ENCODE peak calls at places on chromosome 9, in ten cellular contexts. E is HL-60; S is choroid plexus epithelial cell; V is fibroblast of lung; O is cardiac fibroblast; W is fibroblast of the aortic adventitia; A is keratinocyte; Q is PC-9; L is retinal pigment epithelial cell; H is CD8-positive, alpha-beta T cell. U is an unnamed sample.

GRCh38 chr9:117929873-117930272 is 225.7 kb downstream of the TLR4 start:
- DNase-seq in L (peak), W (no peak), H (no peak), A (no peak), O (no peak), E (no peak), S (no peak), V (no peak), Q (no peak), U (no peak)

GRCh38 chr9:5832093-5832542 is 799 bp downstream of the ERMP1 start:
- DNase-seq in S (no peak), E (no peak), H (no peak), V (no peak), A (no peak), W (no peak), Q (no peak), O (no peak), L (no peak), U (peak)

GRCh38 chr9:126533911-126534300 is 79.8 kb upstream of the LMX1B start:
- DNase-seq in A (no peak), V (no peak), H (no peak), E (no peak), S (no peak), L (no peak), W (no peak), O (no peak), Q (no peak), U (no peak)

GRCh38 chr9:130490981-130491380 is 46.2 kb downstream of the ASS1 start:
- DNase-seq in V (no peak), L (no peak), A (no peak), Q (no peak), W (no peak), H (no peak), E (no peak), S (no peak), O (no peak), U (no peak)

GRCh38 chr9:69173891-69174644 is at the start of gene TJP2:
- DNase-seq in E (peak), L (no peak), H (no peak), V (peak), W (peak), A (no peak), Q (peak), S (peak), O (peak), U (no peak)

GRCh38 chr9:100134731-100135130 is 35.7 kb downstream of the INVS start:
- DNase-seq in Q (no peak), W (no peak), E (no peak), S (no peak), O (no peak), V (no peak), H (no peak), L (no peak), A (no peak), U (no peak)

GRCh38 chr9:21616082-21616778 is 134.1 kb upstream of the IFNE start:
- DNase-seq in V (peak), A (peak), S (peak), E (no peak), L (peak), O (peak), Q (peak), W (peak), H (no peak), U (no peak)

GRCh38 chr9:16180091-16180490 is 627.2 kb downstream of the CCDC171 start:
- DNase-seq in A (no peak), W (peak), H (no peak), L (no peak), E (no peak), Q (no peak), O (no peak), V (no peak), S (no peak), U (no peak)

GRCh38 chr9:136605966-136606365 is 56.8 kb upstream of the EGFL7 start:
- DNase-seq in A (no peak), V (no peak), E (no peak), H (no peak), L (no peak), W (no peak), Q (no peak), S (no peak), O (no peak), U (no peak)

GRCh38 chr9:120331913-120332312 is 248.1 kb downstream of the CDK5RAP2 start:
- DNase-seq in L (no peak), O (no peak), S (no peak), Q (no peak), V (no peak), H (no peak), A (peak), E (no peak), W (peak), U (no peak)

GRCh38 chr9:137303031-137303892 is 1.2 kb upstream of the NRARP start:
- DNase-seq in H (no peak), S (peak), Q (no peak), O (no peak), W (no peak), V (no peak), E (no peak), A (no peak), L (no peak), U (no peak)

GRCh38 chr9:132424857-132425702 is 15.1 kb downstream of the CFAP77 start:
- DNase-seq in W (no peak), V (no peak), O (no peak), L (no peak), Q (no peak), H (no peak), E (no peak), S (no peak), A (no peak), U (no peak)

GRCh38 chr9:104895572-104895971 is 32.4 kb downstream of the ABCA1 start:
- DNase-seq in S (peak), W (peak), H (no peak), A (peak), V (peak), Q (no peak), E (no peak), O (peak), L (no peak), U (no peak)

GRCh38 chr9:111900934-111901612 is 4.5 kb downstream of the UGCG start:
- DNase-seq in S (no peak), A (no peak), Q (no peak), H (no peak), L (no peak), V (peak), W (peak), E (no peak), O (no peak), U (no peak)

GRCh38 chr9:129270903-129271431 is 92.9 kb upstream of the IER5L start:
- DNase-seq in O (peak), H (no peak), A (no peak), L (no peak), V (peak), W (peak), E (no peak), S (peak), Q (no peak), U (peak)

GRCh38 chr9:114612272-114612923 is 1.3 kb downstream of the TMEM268 start:
- DNase-seq in A (no peak), W (no peak), Q (no peak), V (no peak), L (no peak), E (no peak), H (no peak), O (no peak), S (no peak), U (no peak)

GRCh38 chr9:38025166-38025565 is 43.9 kb downstream of the SHB start:
- DNase-seq in A (no peak), H (no peak), W (no peak), L (no peak), O (no peak), Q (no peak), S (no peak), E (no peak), V (no peak), U (no peak)

GRCh38 chr9:38023661-38024035 is 45.4 kb downstream of the SHB start:
- DNase-seq in E (no peak), Q (no peak), W (no peak), V (no peak), A (no peak), S (no peak), H (no peak), O (no peak), L (no peak), U (no peak)

GRCh38 chr9:38024036-38024681 is 44.9 kb downstream of the SHB start:
- DNase-seq in Q (peak), V (peak), E (no peak), L (no peak), S (peak), A (no peak), H (no peak), W (peak), O (peak), U (no peak)

GRCh38 chr9:38022203-38022602 is 46.8 kb downstream of the SHB start:
- DNase-seq in A (no peak), H (no peak), O (no peak), Q (no peak), L (no peak), V (no peak), E (no peak), S (no peak), W (no peak), U (no peak)

GRCh38 chr9:38022995-38023394 is 46.0 kb downstream of the SHB start:
- DNase-seq in V (no peak), S (no peak), E (no peak), O (no peak), L (no peak), Q (peak), A (no peak), W (no peak), H (no peak), U (no peak)
- H3K4me3 ChIP-seq in V (no peak), S (no peak), E (no peak), O (no peak), L (no peak), Q (no peak), A (no peak), W (no peak), H (no peak), U (no peak)

GRCh38 chr9:127746959-127747569 is 12.0 kb upstream of the TOR2A start:
- DNase-seq in H (peak), S (no peak), L (no peak), V (no peak), O (no peak), Q (no peak), W (no peak), A (no peak), E (no peak), U (no peak)
- TF ChIP-seq CTCF in H (peak), S (peak), L (peak), V (no peak), O (no peak), Q (no peak), W (no peak), A (no peak), E (no peak), U (no peak)

DNA sequence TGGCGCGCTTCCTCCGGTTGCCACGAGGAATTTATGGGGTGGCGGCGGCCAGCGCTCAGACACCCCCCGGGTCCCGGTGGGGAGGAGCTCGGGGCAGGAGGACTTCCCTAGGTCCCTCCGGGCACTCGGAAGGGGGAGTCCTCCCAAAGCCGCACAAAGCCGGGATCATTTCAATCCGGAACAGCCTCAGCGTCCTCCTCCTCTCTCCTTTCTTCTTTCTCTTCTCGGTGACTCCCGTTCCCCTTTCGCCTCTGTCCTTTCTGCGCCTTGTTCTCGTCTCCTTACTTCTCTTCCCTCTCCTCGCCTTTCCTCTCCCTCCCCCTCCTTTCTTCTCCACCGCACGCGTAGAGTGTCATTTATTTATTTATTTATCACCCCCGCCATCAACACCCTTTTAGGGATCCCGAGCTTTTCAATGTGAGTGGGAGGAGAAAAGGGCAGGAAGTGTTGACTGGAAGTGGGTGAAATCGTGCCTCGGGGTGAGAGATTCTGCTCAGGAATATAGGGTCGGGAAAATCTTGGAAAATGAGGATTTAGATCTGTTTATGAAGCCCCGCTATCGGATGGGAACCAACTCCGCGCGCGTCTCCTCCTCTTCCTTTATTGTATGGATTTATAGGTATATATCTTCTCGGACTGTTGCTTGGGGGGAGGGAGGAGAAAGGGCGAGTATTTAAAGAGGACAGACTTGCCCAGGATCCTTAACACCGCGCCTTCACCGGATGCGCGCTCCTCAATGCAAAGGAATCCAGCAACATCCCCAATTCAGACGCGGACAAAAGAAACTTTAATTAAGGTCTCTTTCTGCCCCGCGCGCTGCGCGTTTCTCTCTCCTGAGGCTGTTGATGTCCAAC is 2.0 kb upstream of the ZNF462 start:
- DNase-seq in L (no peak), W (peak), O (peak), S (peak), V (peak), E (no peak), H (no peak), A (no peak), Q (peak), U (no peak)
- H3K4me3 ChIP-seq in L (peak), W (peak), O (peak), S (peak), V (peak), E (no peak), H (no peak), A (peak), Q (no peak), U (no peak)

GRCh38 chr9:2466703-2467102 is 154.9 kb upstream of the VLDLR start:
- DNase-seq in Q (no peak), W (no peak), O (no peak), L (no peak), H (no peak), S (no peak), V (no peak), E (no peak), A (no peak), U (no peak)
- TF ChIP-seq CTCF in Q (no peak), W (no peak), O (no peak), L (no peak), H (no peak), S (no peak), V (no peak), E (no peak), A (no peak), U (no peak)

DNA sequence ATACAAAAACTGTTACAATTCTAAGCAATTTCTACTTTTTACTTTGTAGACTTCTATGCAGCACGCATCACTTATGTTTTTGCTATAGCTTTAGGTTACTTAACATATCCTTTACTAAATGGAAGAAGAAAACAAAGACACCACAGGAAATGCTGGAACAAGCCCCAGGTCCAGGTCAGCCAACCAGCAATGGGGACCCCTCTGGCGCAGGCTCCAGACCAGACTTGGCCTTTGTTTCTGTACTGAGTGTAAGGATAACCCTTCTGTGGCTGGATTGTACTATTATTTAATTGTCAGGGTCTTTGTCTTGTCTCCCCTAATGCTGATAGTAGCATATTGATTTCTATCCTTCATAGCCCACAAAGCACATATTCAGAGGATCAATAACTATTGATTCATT is 4.2 kb downstream of the SEMA4D start:
- DNase-seq in Q (no peak), V (no peak), E (no peak), W (no peak), H (no peak), L (no peak), O (no peak), S (no peak), A (no peak), U (no peak)
- H3K4me3 ChIP-seq in Q (no peak), V (no peak), E (no peak), W (no peak), H (peak), L (no peak), O (no peak), S (no peak), A (no peak), U (no peak)

GRCh38 chr9:89996717-89997116 is 391.9 kb downstream of the GADD45G start:
- DNase-seq in E (no peak), Q (no peak), L (no peak), S (no peak), A (no peak), W (no peak), H (no peak), V (peak), O (no peak), U (no peak)
- TF ChIP-seq CTCF in E (no peak), Q (no peak), L (no peak), S (no peak), A (peak), W (no peak), H (no peak), V (no peak), O (no peak), U (no peak)

GRCh38 chr9:76297721-76298239 is 96.4 kb downstream of the RFK start:
- DNase-seq in O (peak), W (peak), H (no peak), E (no peak), V (peak), S (peak), L (no peak), Q (no peak), A (no peak), U (no peak)
- H3K4me3 ChIP-seq in O (no peak), W (peak), H (no peak), E (no peak), V (peak), S (peak), L (no peak), Q (no peak), A (no peak), U (no peak)

GRCh38 chr9:85142461-85143401 is 473.2 kb downstream of the NTRK2 start:
- DNase-seq in E (no peak), S (no peak), A (no peak), H (no peak), W (peak), O (peak), V (peak), Q (no peak), L (no peak), U (no peak)
- TF ChIP-seq CTCF in E (no peak), S (no peak), A (no peak), H (no peak), W (peak), O (peak), V (no peak), Q (peak), L (peak), U (peak)

U was measured in GM12864.